ENCODE peak calls at places on chromosome 13, in nine cellular contexts. V is IMR-90; K is ELR; R is DMS153; H is kidney glomerular epithelial cell; N is activated CD4-positive, alpha-beta T cell treated with anti-CD3 and anti-CD28 coated beads for 36 hours; U is GM12891; W is G401; J is Daoy. G is an unnamed sample.

GRCh38 chr13:87671824-87672603 is 843 bp downstream of the SLITRK5 start:
- DNase-seq in V (no peak), K (no peak), R (no peak), H (no peak), N (peak), U (no peak), W (peak), J (no peak), G (peak)

GRCh38 chr13:114106991-114107685 is 25.3 kb downstream of the RASA3 start:
- DNase-seq in V (no peak), K (no peak), R (no peak), H (no peak), N (peak), U (no peak), W (no peak), J (no peak), G (no peak)

GRCh38 chr13:109383683-109384082 is 402.7 kb downstream of the IRS2 start:
- DNase-seq in V (peak), K (peak), R (no peak), H (no peak), N (no peak), U (no peak), W (no peak), J (peak), G (no peak)

GRCh38 chr13:48656621-48657020 is 2.9 kb downstream of the CYSLTR2 start:
- DNase-seq in V (no peak), K (no peak), R (no peak), H (no peak), N (no peak), U (no peak), W (no peak), J (no peak), G (no peak)

GRCh38 chr13:26699197-26699490 is 61.4 kb downstream of the GPR12 start:
- DNase-seq in V (no peak), K (no peak), R (no peak), H (no peak), N (no peak), U (no peak), W (no peak), J (no peak), G (no peak)

GRCh38 chr13:79741006-79741405 is 260.1 kb downstream of the NDFIP2 start:
- DNase-seq in V (peak), K (peak), R (no peak), H (peak), N (no peak), U (no peak), W (no peak), J (no peak), G (no peak)

GRCh38 chr13:113904411-113904810 is 40.5 kb upstream of the GAS6 start:
- DNase-seq in V (peak), K (peak), R (peak), H (no peak), N (peak), U (no peak), W (peak), J (peak), G (no peak)

GRCh38 chr13:79258489-79258888 is 147.6 kb downstream of the RBM26 start:
- DNase-seq in V (no peak), K (no peak), R (no peak), H (no peak), N (peak), U (no peak), W (no peak), J (no peak), G (no peak)

GRCh38 chr13:42821437-42821836 is 40.1 kb downstream of the FAM216B start:
- DNase-seq in V (peak), K (peak), R (no peak), H (no peak), N (no peak), U (no peak), W (no peak), J (no peak), G (no peak)